ENCODE peak calls at places on chromosomes 16 and 17, in seven cellular contexts. O, P, G, D, B, E and T are unnamed samples.

GRCh38 chr17:77076046-77076882 is 64.5 kb upstream of the SEC14L1 start:
- DNase-seq in P (no peak), D (no peak), G (peak; percentile 13), B (no peak), O (no peak), E (no peak), T (no peak)

GRCh38 chr17:76353004-76353598 is 615 bp downstream of the PRPSAP1 start:
- DNase-seq in E (peak; percentile 31), G (peak; percentile 35), B (no peak), P (peak; percentile 53), O (peak; percentile 21), D (no peak), T (no peak)

GRCh38 chr17:28225271-28225670 is 93.7 kb upstream of the TMEM97 start:
- DNase-seq in E (no peak), G (no peak), O (no peak), P (no peak), B (no peak), D (no peak), T (no peak)

GRCh38 chr17:56596741-56597494 is 3.4 kb downstream of the NOG start:
- DNase-seq in O (no peak), P (no peak), D (no peak), E (no peak), G (peak; percentile 40), B (no peak), T (no peak)

GRCh38 chr16:66905633-66906539 is 12.8 kb downstream of the CDH16 start:
- DNase-seq in E (peak; percentile 72), O (no peak), G (peak; percentile 65), D (no peak), B (no peak), P (peak; percentile 58), T (no peak)

GRCh38 chr17:65487161-65487560 is 74.3 kb downstream of the AXIN2 start:
- DNase-seq in O (no peak), E (no peak), P (no peak), G (no peak), B (no peak), D (no peak), T (no peak)

GRCh38 chr16:49652441-49653175 is 203.3 kb downstream of the ZNF423 start:
- DNase-seq in B (no peak), D (no peak), P (no peak), G (peak; percentile 38), E (no peak), O (no peak), T (no peak)

GRCh38 chr17:1032391-1032790 is 35.5 kb downstream of the TIMM22 start:
- DNase-seq in G (no peak), B (no peak), O (no peak), E (no peak), P (no peak), D (no peak), T (no peak)

GRCh38 chr17:16464641-16465312 is 27.2 kb downstream of the LRRC75A start:
- DNase-seq in O (no peak), B (no peak), G (no peak), D (no peak), E (no peak), P (no peak), T (no peak)

GRCh38 chr17:50593321-50593720 is 32.8 kb downstream of the CACNA1G start:
- DNase-seq in B (no peak), D (no peak), P (no peak), E (no peak), O (no peak), G (peak; percentile 25), T (no peak)